ENCODE peak calls at places on chromosomes 7 and 10, in six cellular contexts. M is AG04449, W is NCI-H345, A is T-cell, I is EH, N is A172. R is an unnamed sample.

GRCh38 chr10:61463035-61463909 is 10.1 kb upstream of the TMEM26 start:
- DNase-seq in M (no peak), N (peak), I (peak), W (no peak), A (no peak), R (no peak)

GRCh38 chr7:42572561-42572960 is 335.6 kb upstream of the GLI3 start:
- DNase-seq in N (no peak), W (no peak), I (no peak), M (no peak), A (no peak), R (no peak)

GRCh38 chr7:158353606-158354570 is 233.7 kb downstream of the PTPRN2 start:
- DNase-seq in N (no peak), I (no peak), W (peak), A (no peak), M (no peak), R (no peak)

GRCh38 chr10:93420091-93420490 is 62.0 kb downstream of the MYOF start:
- DNase-seq in M (no peak), A (no peak), I (peak), W (no peak), N (no peak), R (no peak)

GRCh38 chr7:139108256-139109187 is 998 bp downstream of the ZC3HAV1 start:
- DNase-seq in N (no peak), A (no peak), W (peak), I (peak), M (no peak), R (no peak)

GRCh38 chr10:128861018-128861565 is 605.9 kb upstream of the MGMT start:
- DNase-seq in W (no peak), I (no peak), N (no peak), A (no peak), M (no peak), R (no peak)

GRCh38 chr7:2474224-2474623 is 2.0 kb downstream of the GRIFIN start:
- DNase-seq in N (no peak), W (no peak), I (no peak), M (no peak), A (no peak), R (no peak)

GRCh38 chr10:131824371-131825149 is 76.2 kb upstream of the PPP2R2D start:
- DNase-seq in A (peak), N (peak), I (no peak), M (no peak), W (no peak), R (no peak)

GRCh38 chr7:128839751-128840177 is 9.6 kb downstream of the FLNC start:
- DNase-seq in A (no peak), W (no peak), M (no peak), N (no peak), I (no peak), R (no peak)

GRCh38 chr7:33986951-33987948 is 81.9 kb downstream of the BMPER start:
- DNase-seq in W (no peak), A (no peak), I (peak), N (peak), M (peak), R (no peak)

GRCh38 chr7:114310344-114311118 is 104.1 kb upstream of the FOXP2 start:
- DNase-seq in W (peak), N (no peak), M (no peak), I (no peak), A (no peak), R (no peak)

GRCh38 chr7:50145801-50146338 is 52.8 kb upstream of the ZPBP start:
- DNase-seq in N (no peak), W (no peak), I (no peak), M (no peak), A (no peak), R (no peak)

GRCh38 chr7:100891555-100891954 is 2.0 kb upstream of the UFSP1 start:
- DNase-seq in A (no peak), W (no peak), I (peak), N (peak), M (no peak), R (no peak)

GRCh38 chr7:517848-518629 is 1.6 kb downstream of the PDGFA start:
- DNase-seq in A (no peak), I (peak), N (peak), W (peak), M (no peak), R (no peak)

GRCh38 chr10:131726460-131726861 is 174.3 kb upstream of the PPP2R2D start:
- DNase-seq in M (no peak), A (peak), W (peak), I (no peak), N (no peak), R (no peak)

GRCh38 chr10:99828464-99828863 is 46.0 kb downstream of the ABCC2 start:
- DNase-seq in I (no peak), A (no peak), M (no peak), N (no peak), W (no peak), R (no peak)

GRCh38 chr10:79434223-79434687 is 11.2 kb downstream of the ZCCHC24 start:
- DNase-seq in N (no peak), A (no peak), W (no peak), M (no peak), I (peak), R (no peak)

GRCh38 chr10:19638173-19638872 is 177.9 kb upstream of the PLXDC2 start:
- DNase-seq in M (peak), N (peak), A (no peak), I (peak), W (no peak), R (no peak)

GRCh38 chr7:11833431-11833830 is 1.4 kb upstream of the THSD7A start:
- DNase-seq in N (no peak), W (peak), M (no peak), I (no peak), A (no peak), R (no peak)

GRCh38 chr7:142328551-142328950 is 70.7 kb upstream of the PRSS58 start:
- DNase-seq in I (no peak), A (no peak), N (no peak), W (no peak), M (no peak), R (no peak)

GRCh38 chr7:31782411-31782991 is 95.5 kb downstream of the PPP1R17 start:
- DNase-seq in N (peak), A (no peak), M (no peak), I (peak), W (peak), R (no peak)

GRCh38 chr10:8229153-8229552 is 174.7 kb downstream of the GATA3 start:
- DNase-seq in I (no peak), M (no peak), W (no peak), N (no peak), A (no peak), R (no peak)

GRCh38 chr7:26165950-26166680 is 14.1 kb downstream of the NFE2L3 start:
- DNase-seq in W (no peak), I (no peak), A (no peak), M (no peak), N (no peak), R (no peak)

GRCh38 chr7:76216683-76217082 is 15.0 kb downstream of the SRRM3 start:
- DNase-seq in A (no peak), W (peak), I (no peak), M (no peak), N (no peak), R (no peak)

GRCh38 chr7:93043393-93043985 is 74.3 kb downstream of the SAMD9 start:
- DNase-seq in W (no peak), N (peak), I (peak), A (no peak), M (peak), R (no peak)

GRCh38 chr7:131294553-131294952 is 33.1 kb upstream of the MKLN1 start:
- DNase-seq in M (no peak), I (no peak), W (no peak), N (no peak), A (no peak), R (no peak)

GRCh38 chr10:48284002-48284546 is 9.6 kb upstream of the FRMPD2 start:
- DNase-seq in I (peak), W (no peak), A (no peak), N (no peak), M (no peak), R (no peak)

GRCh38 chr10:78331391-78331922 is 297.8 kb downstream of the RPS24 start:
- DNase-seq in W (no peak), M (no peak), I (peak), A (no peak), N (peak), R (no peak)

GRCh38 chr7:474605-475424 is 44.8 kb downstream of the PDGFA start:
- DNase-seq in I (no peak), A (no peak), N (no peak), M (no peak), W (no peak), R (no peak)

GRCh38 chr10:97034958-97035769 is 150.6 kb downstream of the SLIT1 start:
- DNase-seq in M (no peak), N (no peak), W (no peak), I (no peak), A (no peak), R (no peak)

GRCh38 chr10:114867365-114867764 is 45.8 kb downstream of the FHIP2A start:
- DNase-seq in N (no peak), I (no peak), A (no peak), W (no peak), M (no peak), R (no peak)

GRCh38 chr7:116988363-116988989 is 35.2 kb downstream of the ST7 start:
- DNase-seq in N (no peak), A (no peak), I (no peak), W (no peak), M (no peak), R (no peak)

GRCh38 chr7:119935418-119936025 is 337.5 kb upstream of the KCND2 start:
- DNase-seq in A (no peak), M (no peak), W (peak), N (peak), I (no peak), R (no peak)

GRCh38 chr7:83827036-83827435 is 178.1 kb upstream of the SEMA3E start:
- DNase-seq in M (no peak), W (no peak), A (no peak), N (no peak), I (no peak), R (no peak)

R was measured in effector memory CD8-positive, alpha-beta T cell.